ENCODE peak calls at places on chromosomes 1 and 21, in nine cellular contexts. W is breast epithelium, D is heart left ventricle, U is psoas muscle, Q is fibroblast of villous mesenchyme, Y is OCI-LY7, B is AG10803, P is spleen, O is retinal pigment epithelial cell. E is an unnamed sample.

GRCh38 chr21:14762734-14763694 is 216.9 kb upstream of the SAMSN1 start:
- DNase-seq in D (no peak), O (no peak), Q (no peak), U (no peak), B (no peak), W (no peak), P (no peak), Y (peak; percentile 88), E (no peak)

GRCh38 chr1:48250572-48250971 is 28.1 kb downstream of the SLC5A9 start:
- DNase-seq in B (no peak), Q (no peak), D (no peak), O (no peak), U (no peak), Y (no peak), W (no peak), P (no peak), E (no peak)

GRCh38 chr1:10903826-10904225 is 107.4 kb upstream of the CASZ1 start:
- DNase-seq in B (no peak), Q (no peak), W (no peak), Y (no peak), D (peak; percentile 33), U (peak; percentile 18), O (no peak), P (peak; percentile 78), E (no peak)

GRCh38 chr21:15007716-15008296 is 57.0 kb downstream of the NRIP1 start:
- DNase-seq in U (peak; percentile 28), Y (no peak), O (no peak), W (no peak), Q (no peak), P (no peak), D (no peak), B (no peak), E (no peak)

GRCh38 chr1:44276901-44277300 is 63.6 kb downstream of the DMAP1 start:
- DNase-seq in Y (no peak), W (no peak), P (no peak), O (no peak), U (no peak), Q (no peak), B (no peak), D (no peak), E (no peak)

GRCh38 chr21:42585881-42586280 is 67.5 kb upstream of the PDE9A start:
- DNase-seq in D (no peak), Q (no peak), O (no peak), W (no peak), Y (no peak), B (no peak), U (no peak), P (no peak), E (no peak)

GRCh38 chr1:233412812-233413211 is 85.3 kb downstream of the MAP3K21 start:
- DNase-seq in U (no peak), Q (no peak), D (no peak), P (no peak), B (no peak), W (no peak), Y (no peak), O (no peak), E (no peak)

GRCh38 chr1:93344886-93345632 is 648 bp upstream of the DR1 start:
- DNase-seq in D (no peak), W (no peak), Q (peak; percentile 34), B (peak; percentile 25), O (no peak), U (no peak), P (no peak), Y (peak; percentile 44), E (no peak)

GRCh38 chr1:147586412-147586811 is 45.1 kb downstream of the BCL9 start:
- DNase-seq in W (no peak), P (no peak), U (no peak), D (no peak), B (no peak), O (no peak), Y (no peak), Q (no peak), E (no peak)

GRCh38 chr1:44932151-44932550 is 54.2 kb downstream of the EIF2B3 start:
- DNase-seq in P (no peak), Y (no peak), W (no peak), U (no peak), D (no peak), Q (no peak), B (no peak), O (no peak), E (no peak)

GRCh38 chr1:188782220-188782841 is 1695.3 kb downstream of the BRINP3 start:
- DNase-seq in Y (peak; percentile 35), W (no peak), D (no peak), P (no peak), B (no peak), Q (peak; percentile 1), O (peak; percentile 21), U (no peak), E (peak; percentile 9)

GRCh38 chr1:100036718-100037664 is 67.2 kb downstream of the SLC35A3 start:
- DNase-seq in W (no peak), O (no peak), B (peak; percentile 24), Q (peak; percentile 37), D (no peak), Y (peak; percentile 22), P (no peak), U (no peak), E (no peak)

GRCh38 chr1:106924360-106924759 is 132.1 kb upstream of the PRMT6 start:
- DNase-seq in U (no peak), D (no peak), Y (no peak), B (peak; percentile 27), O (peak; percentile 31), W (no peak), P (no peak), Q (no peak), E (peak; percentile 64)

GRCh38 chr1:158691907-158692306 is 5.4 kb upstream of the SPTA1 start:
- DNase-seq in Y (no peak), W (no peak), D (no peak), B (no peak), O (no peak), U (no peak), P (no peak), Q (no peak), E (no peak)

GRCh38 chr1:210237981-210238380 is 5.4 kb downstream of the SERTAD4 start:
- DNase-seq in B (no peak), D (no peak), Y (no peak), W (no peak), O (no peak), U (no peak), Q (no peak), P (no peak), E (no peak)

GRCh38 chr1:47814592-47815436 is 182.4 kb downstream of the TRABD2B start:
- DNase-seq in B (no peak), Y (no peak), O (no peak), P (no peak), U (peak; percentile 50), Q (no peak), D (no peak), W (no peak), E (no peak)

GRCh38 chr1:184153731-184154130 is 102.2 kb downstream of the TSEN15 start:
- DNase-seq in W (no peak), U (no peak), O (peak; percentile 47), Y (no peak), B (no peak), Q (no peak), D (no peak), P (no peak), E (no peak)

DNA sequence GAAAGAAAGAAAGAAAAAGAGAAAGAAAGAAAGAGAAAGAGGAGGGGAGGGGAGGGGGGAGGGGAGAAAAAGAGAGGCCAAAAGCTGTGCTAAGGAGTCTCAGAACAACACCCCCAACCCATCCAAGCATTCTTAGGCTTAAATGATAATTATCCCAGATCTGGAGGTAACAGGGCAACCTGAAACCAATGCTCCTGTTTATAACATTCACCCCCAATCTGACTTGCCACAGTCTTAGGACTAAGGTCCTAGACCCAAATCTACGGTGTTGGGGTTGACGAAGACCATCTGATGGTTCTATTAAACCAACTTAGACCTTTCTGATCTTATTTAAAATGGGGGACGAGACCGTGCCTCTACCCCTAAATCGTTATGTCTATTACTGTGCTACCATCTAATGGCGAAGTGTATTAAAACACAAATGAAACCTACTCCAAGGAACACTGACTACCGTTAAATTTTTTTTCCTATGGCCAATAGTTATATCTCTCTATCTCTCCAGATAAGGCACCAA is 119.3 kb upstream of the CDC42BPA start:
- DNase-seq in O (no peak), Q (peak; percentile 70), Y (peak; percentile 3), P (no peak), B (peak; percentile 61), U (no peak), W (no peak), D (no peak), E (no peak)
- H3K4me3 ChIP-seq in O (peak overlapping the region; percentile 31), Q (peak overlapping the region; percentile 50), Y (no peak overlapping the region), P (peak overlapping the region; percentile 14), B (peak overlapping the region; percentile 58), U (peak overlapping the region; percentile 58), W (peak overlapping the region; percentile 52), D (peak overlapping the region; percentile 36), E (peak overlapping the region; percentile 61)

DNA sequence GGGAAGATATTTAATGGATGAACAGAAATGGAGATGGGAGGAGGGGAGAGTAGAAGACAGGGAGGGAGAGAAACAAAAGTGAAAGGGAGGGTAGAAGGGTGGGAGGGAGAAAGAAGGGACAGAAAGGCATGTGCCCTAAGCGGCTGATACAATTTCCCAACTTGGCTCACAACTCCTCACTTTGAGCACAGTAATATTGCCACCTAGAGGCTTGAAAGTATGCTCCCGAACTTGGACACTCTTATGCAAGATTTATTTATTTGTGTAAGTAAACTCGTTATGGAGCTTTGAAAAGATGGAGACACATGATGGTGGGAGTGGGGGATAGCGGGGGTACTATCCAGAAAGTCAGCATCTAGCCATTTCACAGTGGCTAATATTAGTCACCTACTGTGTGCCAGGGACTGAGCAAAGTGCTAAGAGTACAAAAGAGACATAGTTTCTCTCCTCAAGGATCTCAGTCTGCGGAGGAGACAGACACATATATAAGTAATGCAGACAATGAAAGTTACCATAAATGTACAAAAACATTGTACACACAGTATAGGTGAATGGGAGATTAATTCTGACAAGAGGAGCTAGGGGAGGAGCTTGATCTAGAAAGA is 189.7 kb downstream of the SEC16B start:
- DNase-seq in D (no peak), U (no peak), B (peak; percentile 67), O (peak; percentile 11), Y (peak; percentile 16), Q (peak; percentile 60), P (no peak), W (no peak), E (no peak)
- H3K4me3 ChIP-seq in D (no peak overlapping the region), U (no peak overlapping the region), B (no peak overlapping the region), O (no peak overlapping the region), Y (no peak overlapping the region), Q (no peak overlapping the region), P (no peak overlapping the region), W (no peak overlapping the region), E (no peak overlapping the region)

GRCh38 chr1:32741417-32742131 is 39.0 kb upstream of the SYNC start:
- DNase-seq in D (no peak), B (no peak), Q (no peak), P (no peak), O (no peak), W (no peak), Y (no peak), U (no peak), E (no peak)
- H3K4me3 ChIP-seq in D (peak overlapping the region; percentile 70), B (peak overlapping the region; percentile 71), Q (peak overlapping the region; percentile 58), P (peak overlapping the region; percentile 49), O (peak overlapping the region; percentile 56), W (peak overlapping the region; percentile 93), Y (no peak overlapping the region), U (peak overlapping the region; percentile 78), E (peak overlapping the region; percentile 92)

DNA sequence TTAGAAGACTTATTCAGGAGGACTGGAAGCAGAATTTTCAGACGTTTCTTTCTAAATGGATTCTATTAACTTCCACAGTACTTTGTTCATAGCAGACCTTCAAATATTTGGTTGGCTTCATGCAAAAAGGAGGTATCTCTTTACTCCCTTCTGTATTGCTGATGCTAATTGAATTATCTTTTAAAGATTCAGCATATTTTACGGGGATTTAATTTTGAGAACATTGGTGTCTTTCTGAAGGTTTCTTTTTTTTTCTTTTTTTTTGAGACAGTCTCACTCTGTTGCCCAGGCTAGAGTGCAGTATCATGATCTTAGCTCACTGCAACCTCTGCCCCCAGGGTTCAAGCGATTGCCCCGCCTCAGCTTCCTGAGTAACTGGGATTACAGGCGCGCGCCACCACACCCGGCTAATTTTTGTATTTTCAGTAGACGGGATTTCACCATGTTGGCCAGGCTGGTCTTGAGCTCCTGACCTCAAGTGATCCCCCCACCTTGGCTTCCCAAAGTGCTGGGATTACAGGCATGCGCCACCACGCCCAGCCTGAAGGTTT is 14.3 kb downstream of the CNST start:
- DNase-seq in U (no peak), Y (no peak), D (no peak), W (no peak), Q (no peak), O (no peak), P (no peak), B (no peak), E (no peak)
- H3K4me3 ChIP-seq in U (no peak overlapping the region), Y (peak overlapping the region; percentile 43), D (no peak overlapping the region), W (no peak overlapping the region), Q (no peak overlapping the region), O (no peak overlapping the region), P (no peak overlapping the region), B (no peak overlapping the region), E (no peak overlapping the region)